ENCODE peak calls at places on chromosomes 13 and 19, in four cellular contexts. U is CD8-positive, alpha-beta memory T cell; P is psoas muscle; N is tibial nerve. C is an unnamed sample. For H3K4me1 and H3K36me3, the result is how much of the 10 kb centered on the place peaks cover.

GRCh38 chr19:38650911-38651584 is 3.6 kb downstream of the ACTN4 start:
- DNase-seq in U (no peak), P (no peak), N (peak), C (peak)

GRCh38 chr13:50527612-50528509 is 315.6 kb downstream of the DLEU7 start:
- DNase-seq in U (no peak), P (no peak), N (no peak), C (no peak)

GRCh38 chr19:18700501-18701249 is 17.2 kb downstream of the CRTC1 start:
- DNase-seq in U (peak), P (peak), N (peak), C (peak)

GRCh38 chr13:50613356-50613831 is 230.1 kb downstream of the DLEU7 start:
- DNase-seq in U (no peak), P (no peak), N (no peak), C (no peak)

GRCh38 chr19:49395581-49396407 is 7.7 kb downstream of the KASH5 start:
- DNase-seq in U (no peak), P (no peak), N (no peak), C (no peak)

GRCh38 chr13:27423333-27423732 is 1.1 kb upstream of the GTF3A start:
- DNase-seq in U (no peak), P (no peak), N (no peak), C (no peak)

GRCh38 chr13:23391752-23392151 is 41.8 kb downstream of the SACS start:
- DNase-seq in U (no peak), P (no peak), N (no peak), C (no peak)

GRCh38 chr19:48246101-48246500 is 9.6 kb downstream of the CARD8 start:
- DNase-seq in U (no peak), P (no peak), N (no peak), C (no peak)

GRCh38 chr19:4910594-4911273 is 1.4 kb downstream of the UHRF1 start:
- DNase-seq in U (no peak), P (no peak), N (peak), C (no peak)

GRCh38 chr13:47134939-47135489 is 238.2 kb upstream of the HTR2A start:
- DNase-seq in U (no peak), P (no peak), N (no peak), C (no peak)

GRCh38 chr13:106033634-106034033 is 501.8 kb downstream of the EFNB2 start:
- DNase-seq in U (no peak), P (no peak), N (no peak), C (no peak)

GRCh38 chr19:28118235-28118634 is 1094.7 kb downstream of the UQCRFS1 start:
- DNase-seq in U (no peak), P (no peak), N (no peak), C (no peak)

DNA sequence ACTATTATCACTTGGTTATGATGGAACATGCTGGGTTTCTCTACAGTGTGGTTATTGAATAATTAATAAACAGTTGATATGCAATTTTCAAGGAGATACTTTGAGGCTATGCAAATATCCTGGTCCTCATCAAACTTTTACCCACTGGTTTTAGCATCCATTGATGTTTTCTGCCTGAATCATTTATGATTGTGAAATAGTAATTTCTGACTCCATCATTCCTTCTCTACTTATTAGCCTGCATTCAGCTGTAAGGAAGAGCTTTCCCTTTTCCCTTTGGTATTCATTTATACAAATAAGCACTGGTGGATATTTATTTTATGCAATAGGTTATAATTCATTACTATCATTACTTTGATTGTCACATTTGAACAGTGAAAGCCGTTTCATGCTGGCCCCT is 13.9 kb upstream of the DNAJC15 start:
- DNase-seq in U (no peak), P (no peak), N (no peak), C (no peak)
- H3K4me1 ChIP-seq in U (under half), P (under half), N (under half), C (under half)

GRCh38 chr13:44814836-44815235 is 174.4 kb downstream of the NUFIP1 start:
- DNase-seq in U (no peak), P (no peak), N (no peak), C (no peak)
- H3K36me3 ChIP-seq in U (under half), P (under half), N (under half), C (under half)

GRCh38 chr19:16771618-16772017 is 52.0 kb downstream of the NWD1 start:
- DNase-seq in U (peak), P (peak), N (peak), C (peak)
- H3K27ac ChIP-seq in U (no peak), P (no peak), N (no peak), C (no peak)

GRCh38 chr19:11577451-11578341 is at the start of gene ACP5:
- DNase-seq in U (no peak), P (no peak), N (no peak), C (no peak)
- H3K4me1 ChIP-seq in U (under half), P (under half), N (under half), C (under half)

GRCh38 chr13:46006688-46007452 is 45.7 kb downstream of the ZC3H13 start:
- DNase-seq in U (no peak), P (no peak), N (no peak), C (no peak)
- H3K36me3 ChIP-seq in U (under half), P (under half), N (half or more), C (under half)

GRCh38 chr13:41809962-41810361 is 150.9 kb downstream of the VWA8 start:
- DNase-seq in U (no peak), P (no peak), N (no peak), C (no peak)
- H3K27ac ChIP-seq in U (no peak), P (no peak), N (no peak), C (no peak)

DNA sequence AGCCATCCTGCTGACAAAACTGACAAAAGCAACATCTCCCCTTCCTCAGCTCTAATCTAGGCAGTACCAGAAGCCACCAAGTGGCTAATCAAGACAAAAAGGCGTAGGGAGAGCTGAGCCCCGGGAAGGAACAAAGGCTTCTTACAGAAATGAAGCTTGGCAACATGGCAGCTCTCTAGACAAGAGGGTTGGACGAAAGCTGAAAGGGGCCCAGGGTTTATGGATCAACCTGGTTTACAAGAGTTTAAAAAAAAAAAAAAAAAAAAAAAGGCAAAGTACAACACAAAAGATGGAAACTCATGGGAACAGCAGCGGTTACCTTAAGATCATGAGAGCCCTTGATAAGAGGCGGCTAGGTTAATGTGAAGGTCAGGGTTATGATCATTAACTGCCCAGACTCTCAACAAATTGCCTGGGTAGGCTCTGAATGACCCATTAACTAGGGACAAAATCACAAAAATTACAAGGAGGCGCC is 14.0 kb downstream of the ZC3H4 start:
- DNase-seq in U (no peak), P (peak), N (no peak), C (no peak)
- H3K4me1 ChIP-seq in U (under half), P (half or more), N (under half), C (under half)

DNA sequence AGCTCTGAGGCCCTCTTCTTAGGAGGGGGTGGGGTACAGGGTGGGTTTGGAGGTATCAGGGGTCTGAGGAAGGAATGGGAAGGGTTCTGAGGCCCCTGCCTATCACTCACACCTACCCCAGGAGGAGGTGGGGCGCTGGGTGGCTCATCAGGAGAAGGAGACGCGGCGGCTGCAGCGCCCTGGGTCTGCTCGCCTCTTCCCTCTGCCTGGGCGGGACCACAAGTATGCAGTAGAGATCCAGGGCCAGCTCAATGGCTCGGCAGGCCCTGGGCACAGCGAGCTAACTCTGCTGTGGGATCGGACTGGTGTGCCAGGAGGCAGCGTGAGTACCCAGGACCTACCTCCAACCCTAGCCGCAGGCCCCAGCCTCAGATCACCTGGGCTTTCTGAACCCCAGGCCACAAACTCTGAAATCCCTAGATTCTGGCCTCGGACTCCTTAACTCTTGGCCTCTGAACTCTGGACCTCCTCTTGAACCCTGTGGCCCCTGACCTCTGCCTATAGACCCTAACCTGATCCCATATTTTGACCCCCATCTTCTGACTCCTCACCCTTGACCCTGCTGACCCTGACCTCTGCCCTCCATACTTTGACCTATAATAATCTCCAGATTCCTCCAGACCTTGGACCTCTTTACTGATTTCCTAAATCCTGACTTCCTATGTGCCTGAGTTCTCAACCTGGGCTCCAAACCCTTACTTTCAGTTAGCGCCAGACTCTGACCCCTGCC is 24.1 kb downstream of the MEGF8 start:
- DNase-seq in U (no peak), P (no peak), N (no peak), C (no peak)
- H3K36me3 ChIP-seq in U (under half), P (under half), N (half or more), C (under half)

DNA sequence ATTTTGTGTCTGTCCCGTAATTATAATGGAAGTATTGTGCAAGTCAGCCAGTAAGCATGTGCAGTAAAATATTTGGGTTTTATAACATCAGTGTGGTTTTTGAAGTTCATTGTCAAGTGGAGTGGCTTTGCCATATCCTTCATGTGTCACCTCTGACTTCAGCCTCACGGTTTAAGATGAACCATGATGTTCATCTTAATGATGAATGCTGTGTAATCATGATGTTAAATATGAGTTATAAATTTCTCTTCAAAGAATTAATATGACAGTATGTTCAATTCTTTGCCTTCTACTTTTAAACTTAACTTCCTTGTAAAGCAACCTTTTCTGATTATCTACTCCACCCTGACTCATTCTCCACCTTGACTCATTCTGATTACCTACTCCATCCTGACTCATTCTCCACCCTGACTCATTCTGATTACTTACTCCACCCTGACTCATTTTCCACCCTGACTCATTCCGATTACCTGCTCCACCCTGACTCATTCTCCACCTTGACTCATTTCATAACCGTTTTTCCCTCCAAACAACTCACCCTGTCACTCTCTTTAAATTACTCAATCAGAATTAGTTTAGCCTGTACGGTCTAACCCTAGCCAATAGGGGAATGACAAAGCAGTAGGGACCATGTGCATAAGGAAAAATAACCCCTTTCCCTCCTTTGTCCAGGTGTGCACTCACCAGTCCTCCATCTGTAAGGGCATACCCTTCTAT is 50.3 kb upstream of the ANKRD10 start:
- DNase-seq in U (no peak), P (no peak), N (no peak), C (no peak)
- H3K27ac ChIP-seq in U (peak), P (no peak), N (no peak), C (no peak)

GRCh38 chr19:35299523-35300339 is 7.8 kb downstream of the MAG start:
- DNase-seq in U (no peak), P (no peak), N (no peak), C (no peak)
- H3K4me1 ChIP-seq in U (under half), P (under half), N (under half), C (under half)

C was measured in right atrium auricular region.